ENCODE peak calls at places on chromosomes 7 and 10, in seven cellular contexts. S, E, H, X, I, R and C are unnamed samples.

GRCh38 chr10:118799779-118800178 is 45.0 kb upstream of the CACUL1 start:
- DNase-seq in S (no peak), E (no peak), H (no peak), X (no peak), I (no peak), R (no peak), C (no peak)

GRCh38 chr7:104655592-104655991 is 327.2 kb downstream of the LHFPL3 start:
- DNase-seq in S (no peak), E (no peak), H (no peak), X (no peak), I (no peak), R (no peak), C (no peak)

GRCh38 chr7:101378808-101379207 is 16.1 kb downstream of the COL26A1 start:
- DNase-seq in S (no peak), E (no peak), H (no peak), X (no peak), I (no peak), R (no peak), C (no peak)

GRCh38 chr7:3214090-3214413 is 87.0 kb upstream of the SDK1 start:
- DNase-seq in S (no peak), E (no peak), H (no peak), X (no peak), I (no peak), R (no peak), C (no peak)

GRCh38 chr10:124436191-124436638 is 13.6 kb downstream of the NKX1-2 start:
- DNase-seq in S (no peak), E (no peak), H (no peak), X (no peak), I (no peak), R (no peak), C (no peak)

GRCh38 chr10:105542401-105542800 is 901.3 kb downstream of the SORCS3 start:
- DNase-seq in S (no peak), E (no peak), H (no peak), X (no peak), I (no peak), R (no peak), C (no peak)

GRCh38 chr10:25175527-25176420 is 973 bp downstream of the GPR158 start:
- DNase-seq in S (peak), E (peak), H (no peak), X (no peak), I (no peak), R (no peak), C (no peak)

GRCh38 chr7:30733691-30734090 is 18.2 kb upstream of the INMT start:
- DNase-seq in S (no peak), E (no peak), H (no peak), X (no peak), I (no peak), R (no peak), C (no peak)

GRCh38 chr7:157758468-157759245 is 421.9 kb downstream of the DNAJB6 start:
- DNase-seq in S (no peak), E (peak), H (peak), X (no peak), I (no peak), R (no peak), C (no peak)

GRCh38 chr10:1715821-1716220 is 21.5 kb downstream of the ADARB2 start:
- DNase-seq in S (peak), E (no peak), H (no peak), X (no peak), I (no peak), R (no peak), C (no peak)

GRCh38 chr7:143519411-143520131 is 41.9 kb downstream of the TAS2R41 start:
- DNase-seq in S (no peak), E (no peak), H (no peak), X (peak), I (peak), R (no peak), C (no peak)

GRCh38 chr10:125218967-125219366 is 58.6 kb upstream of the CTBP2 start:
- DNase-seq in S (no peak), E (no peak), H (no peak), X (no peak), I (no peak), R (no peak), C (no peak)

GRCh38 chr10:22648547-22648961 is 65.8 kb downstream of the PIP4K2A start:
- DNase-seq in S (no peak), E (no peak), H (no peak), X (no peak), I (peak), R (no peak), C (no peak)

GRCh38 chr10:5697342-5697741 is 12.7 kb downstream of the TASOR2 start:
- DNase-seq in S (no peak), E (no peak), H (no peak), X (no peak), I (no peak), R (no peak), C (no peak)

GRCh38 chr7:28018446-28018845 is 162.1 kb downstream of the JAZF1 start:
- DNase-seq in S (no peak), E (no peak), H (no peak), X (no peak), I (no peak), R (no peak), C (no peak)

GRCh38 chr10:89550509-89550908 is 15.1 kb upstream of the SLC16A12 start:
- DNase-seq in S (no peak), E (peak), H (no peak), X (no peak), I (no peak), R (no peak), C (no peak)